ENCODE peak calls at places on chromosomes 12 and 14, in six cellular contexts. C, A, J, W, N and Y are unnamed samples.

GRCh38 chr14:50762001-50762930 is 68.7 kb downstream of the NIN start:
- DNase-seq in W (no peak), A (no peak), N (no peak), C (peak; percentile 95), J (no peak), Y (peak; percentile 47)

GRCh38 chr12:27907766-27908165 is 64.8 kb downstream of the PTHLH start:
- DNase-seq in C (peak; percentile 33), N (no peak), A (no peak), J (no peak), W (no peak), Y (no peak)

GRCh38 chr12:108702534-108702933 is 28.8 kb downstream of the CORO1C start:
- DNase-seq in W (no peak), A (no peak), N (no peak), J (no peak), C (no peak), Y (no peak)

GRCh38 chr14:71933026-71933587 is 878 bp downstream of the RGS6 start:
- DNase-seq in N (no peak), A (no peak), C (no peak), J (no peak), W (no peak), Y (no peak)

GRCh38 chr14:103925316-103925715 is 2.9 kb upstream of the TDRD9 start:
- DNase-seq in J (no peak), N (no peak), C (no peak), W (no peak), A (no peak), Y (no peak)

GRCh38 chr14:81313775-81314429 is 86.2 kb downstream of the STON2 start:
- DNase-seq in J (no peak), C (no peak), W (no peak), N (no peak), A (no peak), Y (no peak)

GRCh38 chr14:64879635-64880381 is at the start of gene SPTB:
- DNase-seq in C (peak; percentile 3), W (peak; percentile 46), J (peak; percentile 56), N (peak; percentile 70), A (peak; percentile 37), Y (no peak)

GRCh38 chr12:113424915-113425823 is 3.0 kb downstream of the SDSL start:
- DNase-seq in C (peak; percentile 49), W (peak; percentile 69), N (peak; percentile 57), A (peak; percentile 32), J (peak; percentile 52), Y (peak; percentile 14)

GRCh38 chr12:94805749-94806148 is 155.4 kb upstream of the TMCC3 start:
- DNase-seq in A (no peak), C (peak; percentile 67), W (no peak), J (no peak), N (no peak), Y (peak; percentile 80)

GRCh38 chr12:102197789-102198188 is at the start of gene PMCH:
- DNase-seq in N (no peak), C (peak; percentile 30), J (no peak), A (no peak), W (no peak), Y (no peak)

GRCh38 chr14:88614218-88614907 is 51.5 kb downstream of the ZC3H14 start:
- DNase-seq in W (no peak), C (peak; percentile 80), A (no peak), N (no peak), J (no peak), Y (peak; percentile 37)

GRCh38 chr12:117580718-117581062 is 219.3 kb upstream of the NOS1 start:
- DNase-seq in C (peak; percentile 12), J (peak; percentile 76), A (no peak), N (no peak), W (no peak), Y (no peak)

GRCh38 chr14:68741839-68742470 is 50.9 kb downstream of the ZFP36L1 start:
- DNase-seq in A (no peak), N (no peak), W (no peak), J (no peak), C (no peak), Y (no peak)

GRCh38 chr12:71791473-71792150 is 36.9 kb downstream of the RAB21 start:
- DNase-seq in W (no peak), N (no peak), C (no peak), A (no peak), J (no peak), Y (no peak)

GRCh38 chr12:93191956-93192355 is 185.8 kb upstream of the NUDT4 start:
- DNase-seq in N (no peak), C (peak; percentile 53), J (no peak), A (no peak), W (no peak), Y (no peak)

GRCh38 chr14:73743431-73743931 is 29.3 kb upstream of the PNMA1 start:
- DNase-seq in W (peak; percentile 77), J (no peak), N (peak; percentile 66), A (no peak), C (no peak), Y (peak; percentile 43)

GRCh38 chr12:130160306-130160705 is 2.0 kb upstream of the FZD10 start:
- DNase-seq in N (no peak), C (no peak), A (no peak), W (no peak), J (no peak), Y (no peak)

GRCh38 chr12:51377099-51377984 is 13.9 kb downstream of the GALNT6 start:
- DNase-seq in J (no peak), A (no peak), N (no peak), C (no peak), W (no peak), Y (no peak)

GRCh38 chr14:61510736-61511557 is 184.4 kb upstream of the HIF1A start:
- DNase-seq in N (no peak), W (no peak), J (no peak), C (no peak), A (no peak), Y (no peak)

GRCh38 chr14:93160353-93160801 is 24.3 kb downstream of the MOAP1 start:
- DNase-seq in N (no peak), W (no peak), C (peak; percentile 20), J (no peak), A (no peak), Y (no peak)

GRCh38 chr14:24381363-24382102 is 13.5 kb downstream of the NFATC4 start:
- DNase-seq in C (no peak), J (no peak), A (no peak), W (no peak), N (no peak), Y (peak; percentile 30)

GRCh38 chr12:122944588-122944987 is 21.7 kb downstream of the ABCB9 start:
- DNase-seq in A (no peak), W (no peak), N (no peak), C (peak; percentile 62), J (no peak), Y (peak; percentile 35)

GRCh38 chr14:75427482-75428229 is at the start of gene JDP2:
- DNase-seq in J (peak; percentile 93), C (peak; percentile 84), N (peak; percentile 63), A (peak; percentile 20), W (peak; percentile 97), Y (peak; percentile 4)

GRCh38 chr14:74612346-74613021 is 447 bp upstream of the LTBP2 start:
- DNase-seq in N (peak; percentile 89), J (peak; percentile 70), W (peak; percentile 87), C (peak; percentile 83), A (peak; percentile 56), Y (peak; percentile 11)

GRCh38 chr14:76309572-76310551 is 66.1 kb upstream of the ESRRB start:
- DNase-seq in J (no peak), C (no peak), N (no peak), A (no peak), W (no peak), Y (no peak)

GRCh38 chr14:50399251-50400032 is 2.8 kb upstream of the CDKL1 start:
- DNase-seq in N (no peak), W (no peak), A (no peak), J (no peak), C (peak; percentile 52), Y (peak; percentile 54)

GRCh38 chr12:6199531-6200265 is 502 bp upstream of the CD9 start:
- DNase-seq in A (no peak), N (peak; percentile 24), W (peak; percentile 86), C (peak; percentile 36), J (peak; percentile 70), Y (no peak)

GRCh38 chr14:64817631-64818030 is 62.1 kb downstream of the SPTB start:
- DNase-seq in J (no peak), N (no peak), C (peak; percentile 57), A (no peak), W (no peak), Y (no peak)